ENCODE peak calls at places on chromosome 17, in seven cellular contexts. X is NB4, Z is BJ, L is lower leg skin, K is fibroblast of villous mesenchyme, B is left ventricle myocardium inferior, I is cardiac muscle cell. D is an unnamed sample.
A peak's percentile ranks its signal among the peaks of the same experiment; 100 is the strongest.

GRCh38 chr17:65530985-65531507 is 30.4 kb downstream of the AXIN2 start:
- DNase-seq in X (no peak), Z (no peak), L (peak; percentile 43), K (peak; percentile 78), B (no peak), I (peak; percentile 98), D (peak; percentile 85)

GRCh38 chr17:74211929-74212261 is 1.5 kb upstream of the TTYH2 start:
- DNase-seq in X (no peak), Z (no peak), L (no peak), K (no peak), B (no peak), I (no peak), D (peak; percentile 25)

GRCh38 chr17:81712468-81713003 is 452 bp downstream of the SLC25A10 start:
- DNase-seq in X (peak; percentile 55), Z (no peak), L (no peak), K (no peak), B (no peak), I (peak; percentile 32), D (no peak)

GRCh38 chr17:64028874-64029464 is 8.5 kb upstream of the ICAM2 start:
- DNase-seq in X (peak; percentile 69), Z (no peak), L (peak; percentile 90), K (peak; percentile 72), B (peak; percentile 42), I (peak; percentile 77), D (peak; percentile 76)

GRCh38 chr17:7912927-7913524 is 3.1 kb downstream of the RNF227 start:
- DNase-seq in X (peak; percentile 85), Z (no peak), L (no peak), K (peak; percentile 83), B (no peak), I (peak; percentile 85), D (peak; percentile 89)

GRCh38 chr17:7851438-7852261 is 3.2 kb upstream of the TMEM88 start:
- DNase-seq in X (peak; percentile 75), Z (no peak), L (peak; percentile 97), K (peak; percentile 86), B (peak; percentile 88), I (peak; percentile 91), D (peak; percentile 87)

GRCh38 chr17:35614835-35615234 is 27.7 kb downstream of the AP2B1 start:
- DNase-seq in X (no peak), Z (no peak), L (no peak), K (no peak), B (no peak), I (no peak), D (no peak)

GRCh38 chr17:10875411-10875810 is 37.5 kb upstream of the PIRT start:
- DNase-seq in X (peak; percentile 57), Z (no peak), L (no peak), K (peak; percentile 3), B (no peak), I (peak; percentile 18), D (peak; percentile 2)

DNA sequence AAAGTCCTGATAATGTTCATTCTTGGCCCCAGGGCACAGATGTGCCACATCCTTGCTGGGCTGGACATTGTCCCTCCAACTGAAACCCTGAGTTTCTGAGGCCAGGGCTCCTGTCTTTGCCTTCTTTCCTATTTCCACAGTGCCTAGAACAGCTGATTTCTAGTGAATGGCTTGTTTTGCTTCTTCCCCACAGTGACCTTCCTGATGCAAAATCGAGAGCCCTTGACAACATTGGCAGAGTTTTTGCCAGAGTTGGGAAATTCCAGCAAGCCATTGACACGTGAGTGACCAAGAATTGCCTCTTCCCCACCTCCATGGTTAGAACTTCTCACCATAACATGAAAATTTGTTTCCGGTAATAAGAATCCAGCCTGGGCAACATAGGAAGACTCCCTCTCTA is 14.5 kb downstream of the ODAD4 start:
- DNase-seq in X (no peak), Z (no peak), L (no peak), K (no peak), B (no peak), I (no peak), D (no peak)
- H3K4me3 ChIP-seq in X (no peak overlapping the region), Z (no peak overlapping the region), L (no peak overlapping the region), K (no peak overlapping the region), B (no peak overlapping the region), I (no peak overlapping the region), D (no peak overlapping the region)

DNA sequence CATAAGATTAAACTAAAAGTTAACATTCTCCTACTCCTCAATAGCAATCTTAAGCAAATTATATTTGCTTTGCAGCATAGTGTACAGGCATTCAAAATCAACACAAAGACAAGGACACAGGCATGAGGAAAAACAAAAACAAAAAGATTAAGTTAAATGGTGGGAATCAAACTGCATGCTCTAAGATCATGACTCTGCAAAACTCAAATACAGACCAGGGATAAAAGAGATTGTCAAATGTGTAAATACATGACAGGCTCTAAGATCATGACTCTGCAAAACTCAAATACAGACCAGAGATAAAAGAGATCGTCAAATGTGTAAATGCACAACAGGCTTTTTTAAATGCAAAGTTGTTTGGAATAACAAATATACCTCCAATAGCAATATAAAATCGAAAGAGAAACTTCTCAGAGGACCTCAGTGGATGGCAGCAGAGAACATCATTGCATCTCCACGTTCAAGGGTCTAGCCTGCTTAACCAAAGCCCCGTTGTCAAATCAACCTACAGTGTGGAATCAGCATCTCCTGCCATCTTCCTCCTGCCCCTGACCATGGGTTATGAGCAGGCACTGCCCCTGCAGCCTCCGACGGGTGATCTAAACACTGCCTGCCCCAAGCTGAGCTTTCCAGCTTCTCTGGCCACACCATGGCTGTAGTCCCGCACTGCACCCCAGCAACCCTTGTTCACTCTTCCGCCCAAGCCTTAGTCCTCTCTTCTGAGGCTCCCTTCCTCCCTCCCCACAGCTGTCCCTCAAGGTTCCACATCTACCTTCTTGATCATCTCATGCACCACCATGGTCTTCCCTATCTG is 446.1 kb downstream of the SOX9 start:
- DNase-seq in X (no peak), Z (no peak), L (no peak), K (no peak), B (no peak), I (no peak), D (no peak)
- TF ChIP-seq CTCF in X (no peak), Z (no peak), L (no peak), K (no peak), B (no peak), I (no peak), D (no peak)

GRCh38 chr17:66860204-66860603 is 25.3 kb downstream of the CACNG5 start:
- DNase-seq in X (no peak), Z (no peak), L (no peak), K (no peak), B (no peak), I (no peak), D (no peak)
- H3K4me3 ChIP-seq in X (no peak overlapping the region), Z (no peak overlapping the region), L (no peak overlapping the region), K (no peak overlapping the region), B (no peak overlapping the region), I (no peak overlapping the region), D (no peak overlapping the region)

DNA sequence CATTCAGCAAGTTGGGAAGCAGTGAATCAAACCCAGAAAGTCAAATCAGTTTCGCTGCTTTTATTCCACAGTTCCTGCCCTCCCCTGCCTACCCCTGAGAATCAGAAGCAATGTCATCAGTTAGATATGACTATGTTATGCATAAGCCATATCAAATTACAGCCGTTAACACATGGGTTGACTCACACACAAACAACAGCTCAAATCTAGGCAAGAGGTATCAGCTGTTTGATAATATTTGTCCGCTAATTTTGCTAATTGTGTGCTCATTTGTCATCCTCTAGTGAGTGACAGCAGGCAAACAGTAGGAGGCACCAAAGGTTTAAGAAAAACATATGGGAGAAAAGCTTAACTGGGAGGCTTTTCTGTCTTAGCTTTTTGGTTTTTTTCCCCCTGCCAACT is 327.4 kb upstream of the CCL2 start:
- DNase-seq in X (peak; percentile 7), Z (no peak), L (no peak), K (no peak), B (no peak), I (peak; percentile 6), D (peak; percentile 0)
- TF ChIP-seq CTCF in X (no peak), Z (no peak), L (no peak), K (no peak), B (peak; percentile 59), I (no peak), D (no peak)

GRCh38 chr17:77391668-77392375 is 251.1 kb downstream of the SEC14L1 start:
- DNase-seq in X (no peak), Z (peak; percentile 95), L (peak; percentile 96), K (peak; percentile 93), B (peak; percentile 57), I (peak; percentile 90), D (peak; percentile 96)
- H3K4me3 ChIP-seq in X (no peak overlapping the region), Z (no peak overlapping the region), L (no peak overlapping the region), K (no peak overlapping the region), B (peak overlapping the region; percentile 18), I (no peak overlapping the region), D (no peak overlapping the region)

GRCh38 chr17:78307887-78308633 is 51.8 kb downstream of the SOCS3 start:
- DNase-seq in X (no peak), Z (no peak), L (no peak), K (no peak), B (no peak), I (no peak), D (no peak)
- TF ChIP-seq CTCF in X (no peak), Z (no peak), L (no peak), K (no peak), B (no peak), I (no peak), D (no peak)

GRCh38 chr17:44309472-44309871 is 1.1 kb downstream of the RUNDC3A start:
- DNase-seq in X (no peak), Z (no peak), L (no peak), K (no peak), B (no peak), I (no peak), D (no peak)
- H3K4me3 ChIP-seq in X (no peak overlapping the region), Z (no peak overlapping the region), L (no peak overlapping the region), K (no peak overlapping the region), B (no peak overlapping the region), I (no peak overlapping the region), D (no peak overlapping the region)

D was measured in cardiac fibroblast.